ENCODE peak calls at places on chromosomes 4 and X, in five cellular contexts. H, G, S, P and Y are unnamed samples.

GRCh38 chrX:13647709-13648212 is 5.2 kb upstream of the TCEANC start:
- DNase-seq in H (peak), G (no peak), S (no peak), P (no peak), Y (no peak)

GRCh38 chrX:16188687-16189086 is 21.4 kb downstream of the MAGEB17 start:
- DNase-seq in H (no peak), G (peak), S (no peak), P (no peak), Y (no peak)

GRCh38 chr4:43224591-43224990 is 332.1 kb downstream of the GRXCR1 start:
- DNase-seq in H (no peak), G (no peak), S (no peak), P (no peak), Y (no peak)

GRCh38 chr4:150943831-150944230 is 71.3 kb downstream of the LRBA start:
- DNase-seq in H (no peak), G (peak), S (no peak), P (no peak), Y (no peak)

GRCh38 chr4:93327346-93327745 is 501.2 kb upstream of the ATOH1 start:
- DNase-seq in H (no peak), G (no peak), S (no peak), P (no peak), Y (no peak)

GRCh38 chrX:25191403-25191802 is 175.6 kb upstream of the ARX start:
- DNase-seq in H (no peak), G (no peak), S (no peak), P (no peak), Y (no peak)

GRCh38 chr4:76607266-76607799 is 172.3 kb downstream of the SHROOM3 start:
- DNase-seq in H (no peak), G (no peak), S (no peak), P (no peak), Y (peak)

GRCh38 chr4:75004755-75005668 is 72.1 kb downstream of the PARM1 start:
- DNase-seq in H (no peak), G (peak), S (no peak), P (no peak), Y (no peak)

GRCh38 chrX:45712067-45712466 is 511.4 kb upstream of the DIPK2B start:
- DNase-seq in H (no peak), G (peak), S (no peak), P (no peak), Y (no peak)

GRCh38 chr4:43425206-43425605 is 532.7 kb downstream of the GRXCR1 start:
- DNase-seq in H (no peak), G (peak), S (no peak), P (no peak), Y (no peak)

GRCh38 chrX:64152857-64153256 is 52.7 kb downstream of the AMER1 start:
- DNase-seq in H (no peak), G (peak), S (no peak), P (no peak), Y (no peak)

GRCh38 chrX:15903186-15903681 is 48.6 kb upstream of the AP1S2 start:
- DNase-seq in H (no peak), G (no peak), S (no peak), P (no peak), Y (peak)

GRCh38 chrX:37504991-37505390 is 66.5 kb upstream of the LANCL3 start:
- DNase-seq in H (no peak), G (no peak), S (no peak), P (no peak), Y (no peak)

GRCh38 chr4:149409186-149410056 is 406.2 kb downstream of the IQCM start:
- DNase-seq in H (peak), G (peak), S (no peak), P (no peak), Y (no peak)

GRCh38 chr4:6779667-6780565 is 2.6 kb upstream of the KIAA0232 start:
- DNase-seq in H (no peak), G (no peak), S (no peak), P (no peak), Y (no peak)

GRCh38 chrX:77949840-77950239 is 19.6 kb downstream of the PGAM4 start:
- DNase-seq in H (no peak), G (no peak), S (no peak), P (no peak), Y (no peak)

GRCh38 chr4:100257567-100257966 is 67.3 kb upstream of the DDIT4L start:
- DNase-seq in H (no peak), G (peak), S (no peak), P (no peak), Y (no peak)

GRCh38 chr4:162241857-162242256 is 78.1 kb upstream of the FSTL5 start:
- DNase-seq in H (no peak), G (no peak), S (no peak), P (no peak), Y (no peak)

GRCh38 chr4:40482985-40483647 is 146.5 kb downstream of the RBM47 start:
- DNase-seq in H (no peak), G (no peak), S (no peak), P (no peak), Y (no peak)

GRCh38 chr4:38711066-38711465 is 47.1 kb downstream of the KLF3 start:
- DNase-seq in H (no peak), G (no peak), S (no peak), P (no peak), Y (no peak)

GRCh38 chrX:24768556-24768955 is 74.8 kb downstream of the POLA1 start:
- DNase-seq in H (no peak), G (no peak), S (no peak), P (no peak), Y (no peak)

GRCh38 chrX:66022742-66023725 is 16.8 kb downstream of the VSIG4 start:
- DNase-seq in H (no peak), G (no peak), S (no peak), P (no peak), Y (no peak)
- TF ChIP-seq CTCF in H (no peak), G (no peak), S (peak), P (no peak), Y (peak)

DNA sequence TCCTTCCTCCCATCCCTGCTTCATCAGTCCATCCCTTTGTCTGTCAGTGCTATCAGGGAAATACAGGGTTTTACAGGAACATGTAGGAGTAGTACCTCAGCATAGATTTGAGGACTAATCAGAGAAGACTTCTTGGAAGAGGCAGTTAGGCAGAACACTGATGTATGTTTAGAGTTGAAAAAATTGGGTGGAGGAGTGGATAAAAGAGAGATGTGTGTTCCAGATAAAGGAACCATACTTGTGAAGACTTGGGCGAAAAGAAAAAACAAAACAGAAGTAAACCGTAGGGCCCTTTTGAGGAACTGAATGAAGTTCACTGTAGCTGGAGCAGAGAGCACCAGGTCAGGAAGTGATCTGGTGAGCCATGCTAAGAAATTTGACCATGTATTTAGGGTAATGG is 32.2 kb downstream of the AFF1 start:
- DNase-seq in H (no peak), G (no peak), S (no peak), P (no peak), Y (no peak)
- TF ChIP-seq CTCF in H (no peak), G (no peak), S (no peak), P (no peak), Y (no peak)

GRCh38 chr4:763922-764321 is 58.3 kb downstream of the PCGF3 start:
- DNase-seq in H (no peak), G (no peak), S (no peak), P (no peak), Y (no peak)

GRCh38 chr4:761086-761485 is 55.5 kb downstream of the PCGF3 start:
- DNase-seq in H (no peak), G (no peak), S (no peak), P (no peak), Y (no peak)

GRCh38 chr4:761739-762138 is 56.1 kb downstream of the PCGF3 start:
- DNase-seq in H (no peak), G (no peak), S (no peak), P (no peak), Y (no peak)

GRCh38 chr4:763191-763810 is 57.7 kb downstream of the PCGF3 start:
- DNase-seq in H (no peak), G (no peak), S (no peak), P (no peak), Y (no peak)

DNA sequence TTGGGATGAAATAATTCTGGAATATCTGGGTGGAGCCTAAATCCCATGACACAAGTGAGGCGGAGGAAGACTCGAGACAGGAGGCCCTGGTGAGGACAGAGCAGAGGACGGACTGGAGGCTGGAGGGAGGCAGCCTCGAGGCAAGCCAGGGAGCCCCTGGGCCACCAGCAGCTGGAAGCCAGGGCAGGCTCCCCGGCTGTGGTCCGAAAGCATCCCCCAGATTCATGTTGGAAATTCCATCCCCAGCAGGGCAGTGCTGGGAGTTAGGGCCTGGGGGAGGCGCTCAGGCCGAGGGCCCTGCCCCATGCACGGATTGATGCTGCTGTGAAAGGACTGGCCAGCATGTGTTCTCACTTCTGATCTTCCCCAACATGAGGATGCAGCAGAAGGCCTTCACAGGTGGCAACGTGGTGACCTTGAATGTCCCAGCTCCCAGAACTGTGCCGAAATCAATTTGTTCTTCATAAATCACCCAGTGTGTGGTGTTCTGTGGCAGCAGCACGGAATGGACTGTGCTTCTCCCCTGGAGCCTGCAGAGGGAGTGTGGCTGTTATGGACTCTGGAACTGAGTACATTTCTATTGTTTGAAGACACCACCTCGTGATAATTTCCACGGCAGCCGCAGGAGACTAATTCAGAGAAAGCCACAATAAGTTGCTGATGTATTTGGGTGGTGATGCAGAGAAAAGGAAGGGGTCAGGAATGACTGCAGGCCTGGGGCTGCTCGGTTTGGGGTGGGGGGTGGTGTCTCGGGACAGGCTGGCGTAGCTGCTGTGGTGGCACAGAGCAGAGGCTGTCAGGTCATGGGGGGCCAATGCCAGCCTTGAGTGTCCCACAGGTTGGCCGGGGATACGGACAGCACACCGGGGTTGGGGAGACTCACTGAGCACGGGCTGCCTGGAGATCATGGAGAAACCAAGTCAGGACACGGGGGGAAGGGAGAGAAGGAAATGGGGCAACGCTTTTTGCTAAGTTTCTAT is 56.9 kb downstream of the PCGF3 start:
- DNase-seq in H (no peak), G (no peak), S (peak), P (no peak), Y (no peak)
- TF ChIP-seq CTCF in H (no peak), G (peak), S (peak), P (peak), Y (no peak)

GRCh38 chrX:70096052-70096451 is 33.8 kb downstream of the OTUD6A start:
- DNase-seq in H (no peak), G (peak), S (no peak), P (no peak), Y (no peak)
- TF ChIP-seq CTCF in H (no peak), G (peak), S (peak), P (peak), Y (no peak)

GRCh38 chrX:132741706-132742105 is 216.7 kb downstream of the HS6ST2 start:
- DNase-seq in H (no peak), G (peak), S (no peak), P (no peak), Y (no peak)

GRCh38 chrX:132738951-132739350 is 219.5 kb downstream of the HS6ST2 start:
- DNase-seq in H (no peak), G (no peak), S (no peak), P (no peak), Y (no peak)

GRCh38 chrX:132737743-132738142 is 220.7 kb downstream of the HS6ST2 start:
- DNase-seq in H (no peak), G (peak), S (no peak), P (no peak), Y (no peak)

GRCh38 chrX:132743086-132743485 is 215.3 kb downstream of the HS6ST2 start:
- DNase-seq in H (no peak), G (no peak), S (no peak), P (no peak), Y (no peak)

DNA sequence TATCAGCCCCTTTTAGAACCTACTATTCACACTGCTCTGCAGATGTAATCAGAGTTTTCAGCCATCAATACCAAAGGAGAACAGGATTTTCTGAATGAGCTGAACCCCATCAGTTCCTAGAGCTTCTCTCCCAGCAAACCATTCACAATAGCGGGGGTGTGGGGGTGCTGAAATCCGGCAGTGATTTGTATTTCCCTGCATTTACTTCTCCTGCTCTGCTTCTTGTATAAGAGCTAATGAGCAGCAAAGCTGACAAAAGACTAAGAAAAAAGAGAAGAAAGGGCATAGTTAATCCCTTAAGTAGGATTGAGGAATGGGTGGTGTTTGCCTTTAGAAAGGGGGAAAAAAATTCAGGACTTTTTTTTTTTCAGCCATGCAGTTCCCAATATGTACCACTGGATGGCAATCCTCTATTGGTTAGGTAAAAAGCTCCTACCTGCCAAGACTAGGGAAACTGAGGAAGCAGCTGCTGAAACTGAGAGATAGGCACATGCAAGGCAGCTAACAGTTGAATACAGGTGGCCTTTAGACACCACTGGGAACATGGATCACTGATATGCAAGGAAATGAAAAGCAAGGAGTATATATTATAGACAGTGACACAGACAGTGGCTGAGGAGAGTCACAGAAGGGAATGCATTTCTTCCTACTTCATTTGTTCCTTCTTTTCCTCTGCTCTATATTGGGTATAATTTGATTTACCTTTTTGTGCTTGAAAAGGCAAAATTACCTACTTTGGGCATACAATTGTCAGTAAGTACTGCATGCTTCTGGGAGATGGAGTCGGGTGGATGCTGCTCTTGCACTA is 217.9 kb downstream of the HS6ST2 start:
- DNase-seq in H (no peak), G (no peak), S (peak), P (no peak), Y (no peak)
- TF ChIP-seq CTCF in H (no peak), G (peak), S (peak), P (peak), Y (peak)

DNA sequence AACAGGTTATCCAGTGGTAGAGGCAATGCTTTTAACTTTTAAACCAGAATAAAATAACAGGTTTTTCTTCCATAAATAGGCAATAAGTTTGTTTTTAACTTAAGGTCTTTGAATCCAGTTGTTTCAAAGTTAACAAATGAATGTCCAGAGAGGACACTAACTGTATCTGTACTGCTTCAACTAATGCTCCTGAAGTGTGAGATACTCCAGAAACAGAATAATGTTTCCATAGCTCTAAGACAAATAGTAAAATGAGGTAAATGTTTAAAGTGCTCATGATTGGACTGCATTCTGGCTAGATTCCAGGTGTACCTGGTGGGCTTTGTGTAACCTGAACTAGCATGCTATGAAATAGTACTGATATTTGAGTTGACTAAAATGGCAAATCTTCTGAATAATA is 51.7 kb downstream of the METTL14 start:
- DNase-seq in H (no peak), G (no peak), S (no peak), P (no peak), Y (no peak)
- TF ChIP-seq CTCF in H (no peak), G (no peak), S (no peak), P (no peak), Y (no peak)

GRCh38 chr4:145154573-145154972 is 25.8 kb downstream of the OTUD4 start:
- DNase-seq in H (no peak), G (no peak), S (no peak), P (no peak), Y (peak)
- TF ChIP-seq CTCF in H (no peak), G (peak), S (peak), P (peak), Y (peak)

GRCh38 chr4:173111031-173111430 is 57.6 kb upstream of the GALNT7 start:
- DNase-seq in H (no peak), G (no peak), S (no peak), P (no peak), Y (no peak)
- TF ChIP-seq CTCF in H (no peak), G (no peak), S (no peak), P (no peak), Y (no peak)